ENCODE peak calls at places on chromosomes 1 and 21, in nine cellular contexts. M is lower leg skin; V is neural crest cell; W is kidney; I is mammary epithelial cell; G is astrocyte; F is hepatocyte; P is breast epithelium; N is CD8-positive, alpha-beta T cell. Q is an unnamed sample.
A peak's percentile ranks its signal among the peaks of the same experiment; 100 is the strongest.

GRCh38 chr1:15849775-15850449 is 2.4 kb downstream of the SPEN start:
- DNase-seq in M (peak; percentile 47), V (peak; percentile 68), W (no peak), I (peak; percentile 57), G (peak; percentile 60), F (peak; percentile 79), P (no peak), N (no peak), Q (peak; percentile 41)

GRCh38 chr1:18560692-18561091 is 70.0 kb upstream of the PAX7 start:
- DNase-seq in M (no peak), V (no peak), W (no peak), I (no peak), G (no peak), F (no peak), P (no peak), N (no peak), Q (no peak)

GRCh38 chr21:27362249-27362648 is 395.4 kb upstream of the ADAMTS5 start:
- DNase-seq in M (no peak), V (no peak), W (no peak), I (peak; percentile 11), G (no peak), F (no peak), P (no peak), N (no peak), Q (no peak)

GRCh38 chr21:15034126-15034848 is 30.5 kb downstream of the NRIP1 start:
- DNase-seq in M (no peak), V (no peak), W (no peak), I (no peak), G (peak; percentile 64), F (no peak), P (no peak), N (no peak), Q (no peak)

GRCh38 chr1:162151900-162152829 is 82.7 kb downstream of the NOS1AP start:
- DNase-seq in M (no peak), V (no peak), W (no peak), I (no peak), G (peak; percentile 78), F (peak; percentile 74), P (no peak), N (peak; percentile 5), Q (no peak)

GRCh38 chr21:25891596-25891995 is 156.8 kb downstream of the GABPA start:
- DNase-seq in M (no peak), V (no peak), W (no peak), I (no peak), G (no peak), F (no peak), P (no peak), N (no peak), Q (no peak)

GRCh38 chr1:95257758-95258157 is 23.7 kb downstream of the RWDD3 start:
- DNase-seq in M (no peak), V (no peak), W (no peak), I (peak; percentile 75), G (peak; percentile 79), F (peak; percentile 17), P (no peak), N (no peak), Q (peak; percentile 31)

GRCh38 chr1:45097944-45098343 is 85.9 kb downstream of the UROD start:
- DNase-seq in M (no peak), V (no peak), W (no peak), I (no peak), G (no peak), F (no peak), P (no peak), N (no peak), Q (no peak)

GRCh38 chr1:223210786-223211115 is 67.7 kb upstream of the TLR5 start:
- DNase-seq in M (no peak), V (no peak), W (no peak), I (no peak), G (no peak), F (no peak), P (no peak), N (no peak), Q (no peak)

GRCh38 chr1:17046043-17046657 is 7.7 kb downstream of the SDHB start:
- DNase-seq in M (no peak), V (no peak), W (no peak), I (peak; percentile 39), G (peak; percentile 47), F (peak; percentile 72), P (no peak), N (no peak), Q (no peak)

GRCh38 chr1:62384276-62385005 is 52.4 kb upstream of the USP1 start:
- DNase-seq in M (no peak), V (no peak), W (no peak), I (peak; percentile 68), G (peak; percentile 97), F (peak; percentile 72), P (no peak), N (no peak), Q (no peak)

DNA sequence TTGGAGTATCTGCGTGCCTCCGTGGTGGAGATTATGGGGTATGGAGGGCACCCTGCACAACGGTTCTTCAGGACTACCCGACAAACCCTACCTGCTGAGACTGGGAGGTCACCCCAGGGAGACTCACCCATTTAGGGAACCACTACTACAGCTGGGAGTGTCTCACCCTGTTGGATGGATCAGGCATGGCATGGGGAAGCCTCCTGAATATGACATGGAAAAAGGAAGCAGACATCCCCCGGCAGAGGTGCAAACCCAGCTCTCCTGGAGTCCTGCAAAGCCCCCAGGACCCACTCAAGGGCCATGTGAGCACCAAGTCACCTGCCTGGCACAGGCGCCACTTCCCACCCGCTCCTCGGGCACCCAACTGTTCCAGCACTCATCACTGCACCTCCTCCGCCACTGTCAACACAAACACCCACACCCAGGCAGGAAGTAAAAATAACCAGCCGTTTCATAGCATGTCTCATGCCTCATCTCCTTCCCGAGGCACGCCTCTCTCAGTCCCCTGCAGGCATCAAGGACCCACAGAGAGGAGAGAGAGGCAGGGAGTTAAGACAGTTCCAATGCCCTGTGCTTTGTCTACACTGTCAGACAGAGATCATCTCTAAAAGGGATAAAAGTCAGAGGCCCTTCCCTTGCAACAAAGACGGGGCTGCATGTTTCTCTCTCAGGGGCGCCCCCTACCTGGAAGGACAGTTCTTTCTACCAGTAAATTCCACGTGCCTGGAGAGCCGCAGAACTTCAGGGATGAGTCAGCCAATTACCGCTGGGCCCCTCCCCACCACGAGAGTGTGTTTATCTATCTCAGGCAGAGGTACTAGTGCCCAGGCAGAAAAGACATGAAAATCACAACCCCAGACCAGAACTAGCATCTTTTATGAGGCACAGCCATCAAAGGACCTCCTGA is 150.1 kb upstream of the SOD1 start:
- DNase-seq in M (peak; percentile 49), V (peak; percentile 12), W (no peak), I (peak; percentile 48), G (peak; percentile 27), F (peak; percentile 57), P (peak; percentile 54), N (peak; percentile 59), Q (peak; percentile 66)
- TF ChIP-seq CTCF in M (no peak), V (peak; percentile 59), W (peak; percentile 3), I (no peak), G (peak; percentile 21), F (peak; percentile 23), P (no peak), N (peak; percentile 36), Q (peak; percentile 37)

DNA sequence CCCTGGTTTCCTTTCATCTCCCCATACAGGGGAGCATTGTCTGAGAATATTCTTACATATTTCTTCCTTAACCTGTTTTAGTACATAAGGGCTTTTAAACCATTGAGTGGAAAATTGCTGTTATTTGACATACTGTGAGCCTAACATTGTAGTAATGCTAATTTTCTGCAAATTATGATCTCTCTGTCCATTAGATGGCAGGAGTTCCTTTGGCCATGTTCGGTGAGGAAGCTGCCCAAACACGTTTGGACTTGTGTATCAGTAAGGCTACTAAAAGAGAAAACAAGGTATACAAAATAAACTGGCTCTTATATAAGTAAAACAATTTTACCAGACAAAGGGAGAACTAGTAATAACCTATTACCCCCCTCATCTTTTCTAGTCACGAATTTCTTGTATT is 29.2 kb downstream of the CDC7 start:
- DNase-seq in M (no peak), V (no peak), W (no peak), I (peak; percentile 54), G (peak; percentile 8), F (no peak), P (no peak), N (no peak), Q (peak; percentile 25)
- TF ChIP-seq CTCF in M (no peak), V (peak; percentile 56), W (peak; percentile 20), I (peak; percentile 56), G (peak; percentile 22), F (peak; percentile 30), P (no peak), N (no peak), Q (no peak)

DNA sequence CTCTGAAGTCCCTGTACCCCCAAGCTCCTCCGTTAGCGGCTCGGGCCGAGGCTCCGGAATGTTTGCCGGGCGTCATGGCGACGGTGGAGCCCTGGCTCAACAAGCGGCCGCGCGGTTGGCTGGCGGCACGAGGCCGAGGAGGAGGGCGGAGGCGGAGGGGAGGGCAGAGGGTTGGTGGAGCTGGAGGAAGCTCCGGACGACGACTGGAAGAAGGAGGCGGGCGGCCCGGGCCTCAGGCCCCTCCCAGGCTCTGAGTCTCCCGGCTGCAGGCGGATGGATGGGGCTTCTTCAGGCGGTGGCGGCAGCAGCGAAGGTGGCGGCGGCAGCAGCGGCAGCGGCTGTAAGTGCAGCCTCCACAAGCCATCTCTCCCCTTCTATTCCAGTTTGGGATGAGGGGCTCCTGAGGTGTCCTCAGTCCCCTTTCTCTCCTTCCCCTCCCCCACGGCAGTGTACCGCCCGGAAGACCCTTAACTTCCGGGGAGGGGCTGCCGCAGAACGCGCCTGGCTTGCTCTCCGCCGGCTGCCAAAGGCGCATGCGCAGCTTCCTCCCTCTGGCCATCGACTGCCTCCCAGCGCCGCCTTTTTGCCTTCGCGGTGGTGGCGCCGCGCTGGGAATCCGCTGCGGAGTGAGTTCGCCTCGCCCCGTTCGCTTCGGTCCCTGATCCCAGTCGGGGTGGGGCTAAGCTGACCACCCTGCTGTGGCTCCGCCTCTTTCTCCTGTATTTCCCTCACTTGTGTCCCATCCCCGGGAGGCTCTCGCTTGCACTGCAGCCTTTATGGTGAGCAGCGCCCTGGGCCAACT is at the start of the genes DNAI4 and MIER1:
- DNase-seq in M (peak; percentile 97), V (peak; percentile 94), W (peak; percentile 100), I (peak; percentile 99), G (peak; percentile 93), F (peak; percentile 99), P (peak; percentile 98), N (peak; percentile 93), Q (peak; percentile 98)
- TF ChIP-seq CTCF in M (no peak), V (peak; percentile 41), W (peak; percentile 1), I (no peak), G (no peak), F (no peak), P (peak; percentile 47), N (no peak), Q (peak; percentile 17)

GRCh38 chr21:29741761-29742160 is 198.0 kb downstream of the GRIK1 start:
- DNase-seq in M (no peak), V (no peak), W (no peak), I (no peak), G (no peak), F (no peak), P (no peak), N (no peak), Q (no peak)

GRCh38 chr21:29737188-29737587 is 202.6 kb downstream of the GRIK1 start:
- DNase-seq in M (no peak), V (no peak), W (no peak), I (no peak), G (no peak), F (no peak), P (no peak), N (no peak), Q (no peak)

DNA sequence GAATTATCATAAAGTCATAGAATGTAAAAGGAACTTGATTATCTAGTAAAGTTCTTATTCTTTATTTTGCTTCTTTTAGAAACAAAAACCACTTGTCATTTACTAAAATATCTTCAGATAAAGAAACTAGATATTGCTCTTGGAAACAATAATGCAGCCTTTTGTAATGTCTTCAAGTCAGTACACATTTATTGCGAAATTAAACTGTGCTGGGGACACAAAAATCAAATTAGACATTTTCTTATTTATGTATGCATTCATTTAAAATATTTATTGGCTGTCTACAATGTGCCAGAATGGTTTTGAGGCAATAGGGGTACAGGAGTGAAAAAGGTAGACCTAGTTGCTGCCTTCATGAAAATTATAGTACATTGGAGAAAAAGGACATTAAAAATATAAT is 201.1 kb downstream of the GRIK1 start:
- DNase-seq in M (no peak), V (no peak), W (no peak), I (no peak), G (no peak), F (no peak), P (no peak), N (no peak), Q (no peak)
- TF ChIP-seq CTCF in M (no peak), V (no peak), W (no peak), I (no peak), G (no peak), F (no peak), P (no peak), N (no peak), Q (no peak)

Q was measured in Calu3.